ENCODE peak calls at places on chromosomes 6 and 20, in four cellular contexts. Z is SK-N-SH, Q is GM12878, N is HepG2. M is an unnamed sample.

GRCh38 chr6:79249136-79249535 is 14.7 kb upstream of the HMGN3 start:
- DNase-seq in Q (no peak), Z (no peak), N (no peak), M (no peak)

GRCh38 chr6:104648347-104648746 is 211.4 kb downstream of the HACE1 start:
- DNase-seq in Q (no peak), N (no peak), Z (no peak), M (no peak)

GRCh38 chr6:56816393-56816792 is 138.5 kb upstream of the BEND6 start:
- DNase-seq in Z (no peak), N (no peak), Q (no peak), M (no peak)

GRCh38 chr6:6907286-6907685 is 200.5 kb upstream of the RREB1 start:
- DNase-seq in N (no peak), Z (no peak), Q (no peak), M (no peak)

GRCh38 chr6:151389640-151390275 is 1.6 kb downstream of the ZBTB2 start:
- DNase-seq in Z (peak), N (peak), Q (no peak), M (no peak)

GRCh38 chr20:44600758-44601562 is 18.6 kb downstream of the PKIG start:
- DNase-seq in N (no peak), Z (no peak), Q (no peak), M (no peak)

GRCh38 chr20:53530440-53530839 is 63.2 kb downstream of the ZNF217 start:
- DNase-seq in Z (no peak), N (no peak), Q (no peak), M (no peak)

GRCh38 chr6:143867236-143867635 is 3.0 kb downstream of the ZC2HC1B start:
- DNase-seq in Q (no peak), N (no peak), Z (no peak), M (no peak)

GRCh38 chr6:42714098-42714761 is 8.2 kb downstream of the PRPH2 start:
- DNase-seq in Q (no peak), Z (no peak), N (no peak), M (no peak)

GRCh38 chr6:43771858-43772570 is 2.0 kb downstream of the VEGFA start:
- DNase-seq in Z (peak), N (peak), Q (no peak), M (no peak)

GRCh38 chr6:122161136-122161535 is 238.3 kb upstream of the HSF2 start:
- DNase-seq in Z (no peak), Q (no peak), N (no peak), M (no peak)

GRCh38 chr20:40956503-40956902 is 72.1 kb upstream of the TOP1 start:
- DNase-seq in Z (no peak), N (no peak), Q (no peak), M (no peak)

GRCh38 chr6:121418346-121418745 is 17.1 kb upstream of the GJA1 start:
- DNase-seq in Q (no peak), Z (no peak), N (no peak), M (no peak)

GRCh38 chr6:150813993-150814359 is 51.5 kb upstream of the MTHFD1L start:
- DNase-seq in Z (no peak), N (peak), Q (peak), M (peak)

GRCh38 chr20:35665949-35666288 is 1.2 kb upstream of the CPNE1 start:
- DNase-seq in Z (no peak), Q (no peak), N (no peak), M (no peak)

DNA sequence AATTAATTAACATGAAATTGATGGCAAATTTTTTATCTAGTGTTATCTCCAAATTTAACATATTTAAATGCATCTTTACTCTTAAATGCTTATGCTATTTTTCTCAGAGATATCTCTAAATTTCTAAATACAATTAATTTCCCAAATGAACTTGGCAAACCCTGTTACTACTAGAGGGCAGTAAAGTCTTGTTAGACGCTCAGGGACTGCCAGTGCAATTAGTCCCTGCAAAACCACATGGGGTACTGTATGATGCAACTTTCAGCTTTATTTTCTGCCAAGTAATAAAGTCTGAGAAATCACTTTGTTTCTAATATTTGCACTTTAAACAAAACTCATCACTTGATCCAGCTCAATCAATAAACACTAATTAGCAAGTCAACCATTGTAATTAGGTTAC is 76.0 kb upstream of the ADGRB3 start:
- DNase-seq in Z (peak), N (no peak), Q (no peak), M (no peak)
- TF ChIP-seq SIN3A in Z (no peak), N (no peak), Q (no peak), M (no peak)

GRCh38 chr6:169371344-169372144 is 117.9 kb upstream of the THBS2 start:
- DNase-seq in Q (no peak), N (peak), Z (peak), M (peak)
- TF ChIP-seq SIN3A in Q (no peak), N (no peak), Z (no peak), M (no peak)

GRCh38 chr6:54403096-54403495 is 94.9 kb downstream of the TINAG start:
- DNase-seq in N (no peak), Z (no peak), Q (no peak), M (no peak)

GRCh38 chr6:54404791-54405190 is 96.5 kb downstream of the TINAG start:
- DNase-seq in Z (no peak), N (no peak), Q (no peak), M (no peak)
- TF ChIP-seq SIN3A in Z (no peak), N (no peak), Q (no peak), M (no peak)

DNA sequence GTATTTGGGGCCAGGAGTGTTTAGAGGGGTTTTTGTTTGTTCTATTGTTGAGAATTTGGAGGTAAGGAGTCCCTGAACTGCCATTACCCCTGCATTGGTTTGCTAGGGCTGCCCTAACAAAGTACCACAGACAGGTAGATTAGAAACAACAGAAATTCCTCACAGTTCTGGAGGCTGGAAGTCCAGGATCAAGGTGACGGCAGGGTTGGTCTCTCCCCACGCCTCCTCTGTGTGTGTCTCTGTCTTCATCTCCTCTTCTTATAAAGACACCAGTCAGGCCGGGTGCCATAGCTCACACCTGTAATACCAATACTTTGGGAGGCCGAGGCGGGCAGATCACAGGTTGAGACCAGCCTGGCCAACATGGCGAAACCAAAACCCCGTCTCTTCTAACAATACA is 97.1 kb upstream of the FAM8A1 start:
- DNase-seq in Z (no peak), N (no peak), Q (no peak), M (no peak)
- TF ChIP-seq SIN3A in Z (no peak), N (no peak), Q (no peak), M (no peak)

GRCh38 chr6:52103661-52104060 is 16.2 kb upstream of the PKHD1 start:
- DNase-seq in Q (no peak), Z (no peak), N (no peak), M (no peak)

GRCh38 chr6:52106994-52107393 is 19.6 kb upstream of the PKHD1 start:
- DNase-seq in Z (no peak), Q (no peak), N (no peak), M (no peak)

GRCh38 chr6:52098649-52099184 is 11.3 kb upstream of the PKHD1 start:
- DNase-seq in N (no peak), Q (no peak), Z (peak), M (no peak)

GRCh38 chr6:52104979-52105378 is 17.6 kb upstream of the PKHD1 start:
- DNase-seq in Z (no peak), N (no peak), Q (no peak), M (no peak)

DNA sequence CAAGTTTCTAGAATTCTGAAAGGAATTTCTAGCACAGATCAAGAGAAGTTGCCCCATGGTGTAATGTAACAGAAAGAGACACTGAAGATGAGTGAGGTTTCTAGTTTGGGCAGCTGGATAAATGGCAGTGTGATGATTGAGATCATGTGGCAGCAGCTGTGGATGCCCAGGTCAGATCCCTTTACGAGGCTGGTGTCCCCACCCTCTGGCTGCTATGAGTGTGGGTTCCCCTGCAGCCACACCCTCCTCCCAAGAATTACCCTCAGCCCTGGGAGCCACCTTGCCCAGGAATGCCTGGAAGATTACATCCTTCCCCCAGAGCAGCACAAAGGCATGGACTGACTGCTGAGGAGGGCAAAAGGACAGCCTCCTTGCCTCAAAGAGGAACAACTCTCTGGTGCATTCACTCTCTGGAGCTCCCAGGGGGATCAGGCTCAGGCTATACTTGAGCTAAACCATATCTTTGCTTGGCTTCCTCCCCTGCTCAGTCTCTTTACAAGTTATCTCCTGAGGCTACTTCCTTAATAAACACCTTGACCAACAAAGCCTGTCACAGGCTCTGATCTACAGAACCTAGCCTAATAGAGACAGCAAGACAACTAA is 15.0 kb upstream of the PKHD1 start:
- DNase-seq in Q (no peak), Z (no peak), N (no peak), M (no peak)
- TF ChIP-seq SIN3A in Q (no peak), Z (no peak), N (no peak), M (no peak)

GRCh38 chr6:154619183-154619582 is 108.7 kb upstream of the CNKSR3 start:
- DNase-seq in Q (no peak), N (no peak), Z (no peak), M (no peak)
- TF ChIP-seq SIN3A in Q (no peak), N (no peak), Z (no peak), M (no peak)

GRCh38 chr20:52056203-52057062 is 135.1 kb downstream of the ZFP64 start:
- DNase-seq in Z (no peak), Q (no peak), N (no peak), M (no peak)
- TF ChIP-seq SIN3A in Z (no peak), Q (no peak), N (no peak), M (no peak)

GRCh38 chr6:40791004-40791403 is 203.8 kb upstream of the LRFN2 start:
- DNase-seq in N (no peak), Z (no peak), Q (no peak), M (no peak)
- TF ChIP-seq SIN3A in N (no peak), Z (no peak), Q (no peak), M (no peak)

GRCh38 chr6:125981566-125982185 is 4.7 kb upstream of the TRMT11 start:
- DNase-seq in Z (no peak), Q (no peak), N (no peak), M (no peak)
- TF ChIP-seq SIN3A in Z (no peak), Q (no peak), N (no peak), M (no peak)

M was measured in Panc1.